ENCODE peak calls at places on chromosomes 3 and 15, in five cellular contexts. T is spleen, Y is tibial nerve, W is suprapubic skin, H is IMR-90. B is an unnamed sample.

GRCh38 chr3:135565481-135565880 is 400.0 kb upstream of the PPP2R3A start:
- DNase-seq in H (no peak), T (no peak), W (no peak), Y (no peak), B (no peak)

GRCh38 chr3:17459470-17459993 is 282.9 kb downstream of the TBC1D5 start:
- DNase-seq in H (no peak), Y (no peak), T (no peak), W (no peak), B (no peak)

GRCh38 chr3:69749461-69749860 is 10.2 kb downstream of the MITF start:
- DNase-seq in T (no peak), W (no peak), H (peak; percentile 71), Y (no peak), B (no peak)

GRCh38 chr15:80835338-80835737 is 56.2 kb downstream of the CEMIP start:
- DNase-seq in Y (no peak), T (no peak), W (no peak), H (no peak), B (no peak)

GRCh38 chr3:58688563-58688962 is 22.0 kb upstream of the FAM3D start:
- DNase-seq in Y (no peak), T (no peak), W (no peak), H (no peak), B (no peak)

GRCh38 chr15:28936081-28936480 is 50.3 kb downstream of the APBA2 start:
- DNase-seq in Y (no peak), H (no peak), T (no peak), W (no peak), B (no peak)

GRCh38 chr15:59687831-59688230 is 1.3 kb downstream of the BNIP2 start:
- DNase-seq in W (no peak), Y (no peak), H (peak; percentile 44), T (no peak), B (no peak)

GRCh38 chr3:81674690-81675089 is 86.8 kb downstream of the GBE1 start:
- DNase-seq in H (no peak), T (no peak), Y (no peak), W (no peak), B (no peak)

GRCh38 chr3:133821767-133822638 is 16.4 kb downstream of the SRPRB start:
- DNase-seq in Y (peak; percentile 60), H (peak; percentile 80), T (no peak), W (no peak), B (peak; percentile 44)

GRCh38 chr3:127800508-127800907 is 21.8 kb downstream of the MGLL start:
- DNase-seq in Y (no peak), W (no peak), T (peak; percentile 25), H (peak; percentile 47), B (no peak)

GRCh38 chr3:10365791-10366190 is 44.9 kb upstream of the SEC13 start:
- DNase-seq in T (no peak), H (peak; percentile 82), Y (no peak), W (no peak), B (no peak)

GRCh38 chr15:78264304-78265136 is at the start of gene DNAJA4:
- DNase-seq in H (no peak), W (no peak), T (peak; percentile 87), Y (peak; percentile 38), B (peak; percentile 44)
- H3K4me3 ChIP-seq in H (peak within 1 kb of the TSS; percentile 28), W (peak within 1 kb of the TSS; percentile 72), T (peak within 1 kb of the TSS; percentile 52), Y (peak within 1 kb of the TSS; percentile 77), B (peak within 1 kb of the TSS; percentile 53)

GRCh38 chr3:194711913-194712312 is 26.2 kb downstream of the FAM43A start:
- DNase-seq in Y (peak; percentile 24), T (no peak), H (peak; percentile 91), W (no peak), B (no peak)
- TF ChIP-seq POLR2A in Y (no peak), T (no peak), H (no peak), W (no peak), B (no peak)

DNA sequence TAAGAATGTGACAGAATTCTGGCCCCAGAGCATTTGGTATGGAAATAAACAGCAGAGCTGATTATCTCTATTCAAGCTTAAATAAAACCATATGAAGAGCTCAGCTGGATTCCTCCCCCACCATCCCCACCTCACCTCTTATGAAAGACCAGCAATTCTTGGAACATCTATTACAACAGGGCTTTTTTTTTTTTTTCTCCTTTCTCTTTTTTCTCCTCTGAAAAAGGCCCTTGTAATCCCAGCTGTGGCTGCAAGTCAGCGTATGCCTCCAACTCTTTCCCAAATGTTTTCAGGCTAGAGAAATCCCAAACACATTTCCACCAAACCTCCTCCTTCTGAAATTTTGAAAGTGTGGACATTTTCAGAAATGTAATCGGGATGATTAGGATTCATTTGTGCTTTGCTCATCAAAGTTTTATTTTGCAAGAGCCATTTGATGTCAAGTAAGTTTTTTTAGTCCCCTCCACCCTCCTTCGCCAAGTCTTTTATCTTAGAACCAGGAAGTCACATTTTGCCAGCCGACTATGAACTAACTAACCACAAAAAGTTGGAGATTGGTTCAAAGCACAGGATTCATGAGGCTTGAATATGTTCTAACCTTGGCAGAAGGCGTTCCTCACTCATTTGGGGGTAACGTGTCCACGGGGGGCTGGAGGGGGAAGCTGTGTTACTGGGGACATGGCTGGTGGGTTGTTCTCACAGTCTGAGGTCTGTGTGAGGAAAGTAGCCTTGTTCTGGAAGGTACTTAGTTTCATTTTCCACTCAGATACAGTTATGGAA is 142.0 kb upstream of the PDZRN3 start:
- DNase-seq in Y (peak; percentile 45), T (no peak), W (no peak), H (peak; percentile 80), B (peak; percentile 78)
- H3K4me3 ChIP-seq in Y (peak overlapping the region; percentile 40), T (no peak overlapping the region), W (peak overlapping the region; percentile 27), H (peak overlapping the region; percentile 37), B (peak overlapping the region; percentile 19)

GRCh38 chr3:105880681-105881290 is 12.0 kb upstream of the CBLB start:
- DNase-seq in Y (no peak), H (peak; percentile 66), W (no peak), T (no peak), B (no peak)

GRCh38 chr3:105878061-105878460 is 9.2 kb upstream of the CBLB start:
- DNase-seq in H (peak; percentile 77), Y (no peak), W (no peak), T (no peak), B (no peak)

GRCh38 chr3:105876745-105877624 is 8.2 kb upstream of the CBLB start:
- DNase-seq in Y (no peak), T (no peak), H (no peak), W (no peak), B (no peak)

DNA sequence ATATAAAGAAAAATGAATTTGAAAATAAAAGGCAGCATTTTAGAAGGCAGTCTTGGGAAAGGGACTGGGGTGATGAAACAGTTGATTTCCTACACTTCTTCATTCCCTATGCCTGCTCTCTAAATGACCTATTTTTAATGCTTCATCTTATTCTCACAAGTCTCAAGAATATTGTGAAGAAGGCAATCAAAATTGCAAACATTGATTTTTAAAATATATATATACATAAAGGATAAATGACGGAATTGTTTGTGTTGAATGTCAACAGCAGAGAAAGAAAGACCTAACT is 8.8 kb upstream of the CBLB start:
- DNase-seq in W (no peak), T (no peak), Y (no peak), H (no peak), B (no peak)
- TF ChIP-seq POLR2A in W (no peak), T (no peak), Y (no peak), H (no peak), B (no peak)

DNA sequence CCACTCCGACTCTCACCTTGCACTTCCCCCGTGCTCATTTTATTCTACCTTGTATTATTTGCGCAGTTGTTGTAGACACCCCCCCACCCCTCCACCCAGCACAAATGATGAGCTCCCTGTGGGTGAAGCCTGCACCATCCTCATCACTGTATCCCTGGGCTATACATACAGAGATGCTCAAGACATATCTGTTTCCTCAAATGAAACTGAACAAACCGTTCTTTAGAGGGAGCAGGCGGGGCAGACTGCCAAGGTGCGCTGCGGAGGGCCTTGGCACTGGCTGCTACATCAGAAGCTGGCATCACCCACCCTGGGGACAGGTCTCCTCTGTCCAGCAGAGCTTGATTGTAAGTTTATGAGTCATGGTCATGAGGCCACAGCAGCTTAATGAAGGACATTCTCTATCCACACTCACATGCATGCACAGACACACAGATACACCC is 29.0 kb downstream of the ADCY5 start:
- DNase-seq in T (no peak), H (no peak), Y (no peak), W (no peak), B (peak; percentile 31)
- H3K4me3 ChIP-seq in T (no peak overlapping the region), H (no peak overlapping the region), Y (no peak overlapping the region), W (no peak overlapping the region), B (no peak overlapping the region)

GRCh38 chr3:151925876-151926275 is 52.4 kb downstream of the SUCNR1 start:
- DNase-seq in T (no peak), H (peak; percentile 83), Y (no peak), W (no peak), B (no peak)

GRCh38 chr3:151925419-151925818 is 52.0 kb downstream of the SUCNR1 start:
- DNase-seq in Y (no peak), W (no peak), T (no peak), H (no peak), B (no peak)

GRCh38 chr3:151924753-151925152 is 51.3 kb downstream of the SUCNR1 start:
- DNase-seq in W (no peak), H (no peak), Y (no peak), T (no peak), B (no peak)

GRCh38 chr3:151926956-151927355 is 53.5 kb downstream of the SUCNR1 start:
- DNase-seq in Y (no peak), T (no peak), W (no peak), H (peak; percentile 76), B (no peak)

GRCh38 chr3:151923901-151924300 is 50.5 kb downstream of the SUCNR1 start:
- DNase-seq in W (no peak), Y (no peak), H (peak; percentile 63), T (no peak), B (no peak)
- TF ChIP-seq POLR2A in W (no peak), Y (no peak), H (no peak), T (no peak), B (no peak)

GRCh38 chr15:61598655-61599054 is 369.6 kb upstream of the RORA start:
- DNase-seq in H (no peak), T (no peak), W (no peak), Y (no peak), B (no peak)
- H3K4me3 ChIP-seq in H (no peak overlapping the region), T (no peak overlapping the region), W (no peak overlapping the region), Y (no peak overlapping the region), B (no peak overlapping the region)

GRCh38 chr3:100334340-100335136 is at the start of gene NIT2:
- DNase-seq in Y (peak; percentile 65), W (peak; percentile 89), H (peak; percentile 72), T (peak; percentile 97), B (peak; percentile 84)
- TF ChIP-seq POLR2A in Y (peak; percentile 60), W (peak; percentile 17), H (no peak), T (no peak), B (peak; percentile 19)

DNA sequence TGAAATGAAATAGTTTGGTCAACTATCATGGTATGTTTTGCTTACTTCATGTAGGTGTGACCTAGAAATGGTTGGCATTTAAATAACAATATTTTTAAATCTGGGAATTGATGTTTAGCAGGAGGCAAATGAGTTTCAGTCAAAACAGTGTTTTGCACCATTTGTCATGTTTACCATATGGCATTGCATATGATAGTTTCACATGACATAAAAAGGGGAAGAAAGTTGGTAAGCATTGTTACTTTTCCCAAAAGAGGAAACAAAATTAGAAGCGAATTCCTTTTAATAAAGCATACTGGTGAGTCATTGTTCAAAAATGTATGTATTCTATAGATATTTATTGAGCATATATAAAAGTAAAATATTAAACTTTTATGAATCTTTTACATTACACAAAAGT is 2.3 kb downstream of the RNF13 start:
- DNase-seq in Y (no peak), W (no peak), T (no peak), H (no peak), B (no peak)
- H3K4me3 ChIP-seq in Y (peak overlapping the region; percentile 86), W (peak overlapping the region; percentile 85), T (no peak overlapping the region), H (no peak overlapping the region), B (no peak overlapping the region)

B was measured in uterus.